ENCODE peak calls at places on chromosome 7, in four cellular contexts. S, G, E and M are unnamed samples.
A peak's percentile ranks its signal among the peaks of the same experiment; 100 is the strongest.

GRCh38 chr7:143027032-143027431 is at the start of gene OR9A2:
- DNase-seq in S (no peak), G (no peak), E (no peak), M (no peak)

GRCh38 chr7:69776611-69777010 is 178.3 kb downstream of the AUTS2 start:
- DNase-seq in S (no peak), G (no peak), E (no peak), M (no peak)

GRCh38 chr7:29609162-29610030 is 45.8 kb downstream of the PRR15 start:
- DNase-seq in S (no peak), G (peak; percentile 47), E (no peak), M (no peak)

GRCh38 chr7:102436123-102436522 is 2.7 kb downstream of the ORAI2 start:
- DNase-seq in S (no peak), G (no peak), E (no peak), M (no peak)

GRCh38 chr7:96300487-96300886 is 21.4 kb downstream of the SLC25A13 start:
- DNase-seq in S (no peak), G (no peak), E (no peak), M (no peak)

GRCh38 chr7:148650232-148650858 is 48.4 kb upstream of the CUL1 start:
- DNase-seq in S (no peak), G (no peak), E (no peak), M (no peak)

GRCh38 chr7:19102884-19103283 is 14.6 kb downstream of the TWIST1 start:
- DNase-seq in S (no peak), G (no peak), E (no peak), M (no peak)

GRCh38 chr7:90625562-90625961 is 29.4 kb downstream of the CDK14 start:
- DNase-seq in S (no peak), G (no peak), E (no peak), M (no peak)

GRCh38 chr7:135174941-135175340 is 4.4 kb upstream of the CYREN start:
- DNase-seq in S (no peak), G (no peak), E (no peak), M (no peak)

GRCh38 chr7:142883571-142884284 is 1.8 kb downstream of the TRPV6 start:
- DNase-seq in S (peak; percentile 69), G (no peak), E (peak; percentile 15), M (no peak)

GRCh38 chr7:53209129-53209528 is 173.7 kb downstream of the POM121L12 start:
- DNase-seq in S (no peak), G (no peak), E (no peak), M (no peak)

GRCh38 chr7:103344453-103345149 is at the start of gene DNAJC2:
- DNase-seq in S (peak; percentile 92), G (peak; percentile 81), E (peak; percentile 86), M (peak; percentile 87)

GRCh38 chr7:12111461-12112405 is 99.4 kb upstream of the TMEM106B start:
- DNase-seq in S (no peak), G (no peak), E (peak; percentile 55), M (no peak)

GRCh38 chr7:157410831-157411556 is 74.2 kb downstream of the DNAJB6 start:
- DNase-seq in S (no peak), G (no peak), E (no peak), M (no peak)

GRCh38 chr7:156650042-156650441 is 9.5 kb downstream of the RNF32 start:
- DNase-seq in S (no peak), G (no peak), E (no peak), M (no peak)

GRCh38 chr7:111126987-111127386 is 36.1 kb downstream of the LRRN3 start:
- DNase-seq in S (no peak), G (no peak), E (no peak), M (no peak)

GRCh38 chr7:113159746-113160339 is 41.5 kb upstream of the SMIM30 start:
- DNase-seq in S (no peak), G (peak; percentile 52), E (no peak), M (no peak)

GRCh38 chr7:129805086-129805719 is 147.6 kb downstream of the UBE2H start:
- DNase-seq in S (no peak), G (no peak), E (no peak), M (no peak)